ENCODE peak calls at places on chromosomes 2 and 18, in four cellular contexts. One of them, this sample, is unnamed.

GRCh38 chr18:22346968-22347611 is 70.6 kb downstream of the CTAGE1 start:
- DNase-seq in brain microvascular endothelial cell: peak
- DNase-seq in IMR-90: peak
- DNase-seq in left lung: peak
- DNase-seq in this sample: no peak

GRCh38 chr2:129347486-129348217 is 631.8 kb upstream of the RAB6C start:
- DNase-seq in brain microvascular endothelial cell: no peak
- DNase-seq in IMR-90: no peak
- DNase-seq in left lung: no peak
- DNase-seq in this sample: no peak

GRCh38 chr2:218186355-218186766 is 19.6 kb upstream of the CXCR1 start:
- DNase-seq in IMR-90: peak
- DNase-seq in brain microvascular endothelial cell: peak
- DNase-seq in left lung: peak
- DNase-seq in this sample: peak

GRCh38 chr18:26455639-26456038 is 92.7 kb downstream of the KCTD1 start:
- DNase-seq in left lung: no peak
- DNase-seq in brain microvascular endothelial cell: no peak
- DNase-seq in IMR-90: no peak
- DNase-seq in this sample: no peak

GRCh38 chr2:85537600-85538506 is 1.1 kb upstream of the MAT2A start:
- DNase-seq in brain microvascular endothelial cell: peak
- DNase-seq in left lung: peak
- DNase-seq in IMR-90: no peak
- DNase-seq in this sample: no peak

GRCh38 chr2:119223521-119224390 is at the start of gene STEAP3:
- DNase-seq in brain microvascular endothelial cell: peak
- DNase-seq in IMR-90: peak
- DNase-seq in left lung: peak
- DNase-seq in this sample: peak

GRCh38 chr2:118003396-118003824 is 10.5 kb downstream of the CCDC93 start:
- DNase-seq in brain microvascular endothelial cell: peak
- DNase-seq in IMR-90: peak
- DNase-seq in left lung: no peak
- DNase-seq in this sample: peak

GRCh38 chr2:235300368-235301201 is 193.3 kb upstream of the AGAP1 start:
- DNase-seq in IMR-90: peak
- DNase-seq in left lung: peak
- DNase-seq in brain microvascular endothelial cell: peak
- DNase-seq in this sample: peak

GRCh38 chr18:31741096-31741735 is 19.5 kb downstream of the SLC25A52 start:
- DNase-seq in IMR-90: peak
- DNase-seq in left lung: no peak
- DNase-seq in brain microvascular endothelial cell: peak
- DNase-seq in this sample: peak

GRCh38 chr2:429575-430254 is 141.8 kb upstream of the ALKAL2 start:
- DNase-seq in brain microvascular endothelial cell: no peak
- DNase-seq in left lung: no peak
- DNase-seq in IMR-90: no peak
- DNase-seq in this sample: no peak

GRCh38 chr2:159879061-159879604 is 81.1 kb upstream of the CD302 start:
- DNase-seq in left lung: no peak
- DNase-seq in IMR-90: peak
- DNase-seq in brain microvascular endothelial cell: peak
- DNase-seq in this sample: peak

GRCh38 chr2:44974064-44974715 is 32.7 kb downstream of the SIX3 start:
- DNase-seq in IMR-90: peak
- DNase-seq in brain microvascular endothelial cell: peak
- DNase-seq in left lung: no peak
- DNase-seq in this sample: peak

GRCh38 chr2:235083822-235084221 is 132.0 kb downstream of the SH3BP4 start:
- DNase-seq in left lung: no peak
- DNase-seq in brain microvascular endothelial cell: no peak
- DNase-seq in IMR-90: no peak
- DNase-seq in this sample: no peak

GRCh38 chr2:28342081-28342967 is 50.3 kb upstream of the FOSL2 start:
- DNase-seq in brain microvascular endothelial cell: peak
- DNase-seq in left lung: no peak
- DNase-seq in IMR-90: peak
- DNase-seq in this sample: peak

GRCh38 chr18:11733031-11733430 is 44.0 kb downstream of the GNAL start:
- DNase-seq in left lung: peak
- DNase-seq in brain microvascular endothelial cell: peak
- DNase-seq in IMR-90: peak
- DNase-seq in this sample: peak

GRCh38 chr18:32934201-32934600 is 161.4 kb upstream of the KLHL14 start:
- DNase-seq in IMR-90: no peak
- DNase-seq in brain microvascular endothelial cell: no peak
- DNase-seq in left lung: no peak
- DNase-seq in this sample: no peak

GRCh38 chr18:32929213-32929612 is 156.4 kb upstream of the KLHL14 start:
- DNase-seq in IMR-90: no peak
- DNase-seq in left lung: no peak
- DNase-seq in brain microvascular endothelial cell: no peak
- DNase-seq in this sample: no peak

GRCh38 chr18:32930695-32931301 is 158.0 kb upstream of the KLHL14 start:
- DNase-seq in brain microvascular endothelial cell: no peak
- DNase-seq in left lung: no peak
- DNase-seq in IMR-90: peak
- DNase-seq in this sample: peak
- TF ChIP-seq CTCF in brain microvascular endothelial cell: peak
- TF ChIP-seq CTCF in left lung: no peak
- TF ChIP-seq CTCF in IMR-90: peak
- TF ChIP-seq CTCF in this sample: peak

GRCh38 chr2:238820197-238820596 is 27.7 kb upstream of the TWIST2 start:
- DNase-seq in brain microvascular endothelial cell: no peak
- DNase-seq in IMR-90: no peak
- DNase-seq in left lung: no peak
- DNase-seq in this sample: no peak
- TF ChIP-seq CTCF in brain microvascular endothelial cell: no peak
- TF ChIP-seq CTCF in IMR-90: no peak
- TF ChIP-seq CTCF in left lung: no peak
- TF ChIP-seq CTCF in this sample: no peak

GRCh38 chr2:25168256-25169072 is at the start of gene POMC:
- DNase-seq in left lung: no peak
- DNase-seq in brain microvascular endothelial cell: no peak
- DNase-seq in IMR-90: peak
- DNase-seq in this sample: no peak

GRCh38 chr2:25169073-25169470 is 692 bp upstream of the POMC start:
- DNase-seq in IMR-90: no peak
- DNase-seq in left lung: no peak
- DNase-seq in brain microvascular endothelial cell: no peak
- DNase-seq in this sample: no peak

GRCh38 chr2:25170888-25171287 is 2.5 kb upstream of the POMC start:
- DNase-seq in left lung: no peak
- DNase-seq in IMR-90: no peak
- DNase-seq in brain microvascular endothelial cell: no peak
- DNase-seq in this sample: no peak

GRCh38 chr2:25164526-25164925 is 3.9 kb downstream of the POMC start:
- DNase-seq in IMR-90: no peak
- DNase-seq in brain microvascular endothelial cell: no peak
- DNase-seq in left lung: no peak
- DNase-seq in this sample: no peak

DNA sequence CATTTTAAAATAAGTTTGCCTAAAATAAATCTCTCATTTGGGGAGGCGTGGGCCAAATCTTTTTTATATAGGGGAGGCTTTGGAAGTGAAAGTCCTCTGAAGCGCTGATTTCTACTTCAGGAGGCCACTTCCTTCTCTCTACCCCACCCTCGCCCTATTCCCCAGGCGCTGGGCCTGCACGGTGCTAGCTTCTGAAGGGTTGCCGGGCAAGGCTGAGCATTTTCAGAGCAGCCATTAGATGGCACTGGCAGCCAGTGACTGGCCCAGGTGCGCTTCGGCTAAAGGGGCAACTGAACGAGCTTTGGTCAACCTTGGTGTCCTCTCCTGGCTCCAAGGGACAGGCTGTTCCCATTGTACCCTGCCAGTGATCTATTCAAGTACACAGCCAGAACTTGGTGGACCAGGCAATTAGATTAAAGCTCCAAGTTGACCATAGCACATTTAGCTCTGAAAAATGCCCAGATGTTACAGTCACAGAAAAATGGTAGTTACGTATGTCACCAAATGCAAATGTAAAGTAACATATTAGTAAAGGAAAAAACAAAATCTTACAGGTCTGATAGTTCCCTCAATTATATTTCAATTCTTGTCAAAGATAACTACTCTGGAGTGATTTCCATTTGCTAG is 2.3 kb downstream of the POMC start:
- DNase-seq in brain microvascular endothelial cell: no peak
- DNase-seq in IMR-90: no peak
- DNase-seq in left lung: no peak
- DNase-seq in this sample: no peak
- TF ChIP-seq CTCF in brain microvascular endothelial cell: peak
- TF ChIP-seq CTCF in IMR-90: peak
- TF ChIP-seq CTCF in left lung: no peak
- TF ChIP-seq CTCF in this sample: no peak

GRCh38 chr18:13893418-13893760 is 21.9 kb downstream of the MC2R start:
- DNase-seq in IMR-90: no peak
- DNase-seq in brain microvascular endothelial cell: no peak
- DNase-seq in left lung: no peak
- DNase-seq in this sample: no peak
- TF ChIP-seq CTCF in IMR-90: no peak
- TF ChIP-seq CTCF in brain microvascular endothelial cell: no peak
- TF ChIP-seq CTCF in left lung: no peak
- TF ChIP-seq CTCF in this sample: no peak

GRCh38 chr2:227365833-227366232 is 13.3 kb downstream of the TM4SF20 start:
- DNase-seq in IMR-90: peak
- DNase-seq in brain microvascular endothelial cell: peak
- DNase-seq in left lung: no peak
- DNase-seq in this sample: no peak

GRCh38 chr2:227366861-227367800 is 12.0 kb downstream of the TM4SF20 start:
- DNase-seq in IMR-90: peak
- DNase-seq in left lung: no peak
- DNase-seq in brain microvascular endothelial cell: peak
- DNase-seq in this sample: peak

GRCh38 chr2:227360351-227360750 is 18.8 kb downstream of the TM4SF20 start:
- DNase-seq in left lung: no peak
- DNase-seq in brain microvascular endothelial cell: no peak
- DNase-seq in IMR-90: no peak
- DNase-seq in this sample: no peak

GRCh38 chr2:227363756-227364155 is 15.3 kb downstream of the TM4SF20 start:
- DNase-seq in brain microvascular endothelial cell: no peak
- DNase-seq in IMR-90: no peak
- DNase-seq in left lung: no peak
- DNase-seq in this sample: no peak
- TF ChIP-seq CTCF in brain microvascular endothelial cell: peak
- TF ChIP-seq CTCF in IMR-90: peak
- TF ChIP-seq CTCF in left lung: peak
- TF ChIP-seq CTCF in this sample: peak

This sample was measured in HFFc6.